ENCODE peak calls at places on chromosomes 16 and 17, in five cellular contexts. P, N, T, E and A are unnamed samples.

GRCh38 chr17:8068736-8069586 is 18.6 kb downstream of the ALOX12B start:
- DNase-seq in E (no peak), T (peak; percentile 59), N (peak; percentile 35), P (no peak), A (peak; percentile 80)

GRCh38 chr17:6843241-6843890 is 11.8 kb upstream of the TEKT1 start:
- DNase-seq in T (no peak), N (no peak), E (no peak), P (peak; percentile 75), A (no peak)

GRCh38 chr17:37160940-37161339 is 212.2 kb downstream of the AATF start:
- DNase-seq in T (no peak), N (no peak), E (no peak), P (peak; percentile 65), A (no peak)

GRCh38 chr17:45130640-45131293 is 1.5 kb downstream of the PLCD3 start:
- DNase-seq in P (no peak), T (no peak), N (no peak), E (no peak), A (peak; percentile 36)

GRCh38 chr17:35866356-35866950 is 2.2 kb downstream of the HEATR9 start:
- DNase-seq in P (no peak), T (no peak), N (no peak), E (no peak), A (no peak)

GRCh38 chr17:14580494-14580893 is 279.6 kb downstream of the HS3ST3B1 start:
- DNase-seq in P (no peak), N (no peak), T (no peak), E (no peak), A (no peak)

GRCh38 chr16:54842743-54843423 is 87.8 kb upstream of the IRX5 start:
- DNase-seq in E (no peak), P (no peak), N (no peak), T (no peak), A (no peak)

GRCh38 chr16:73956592-73957495 is 339.8 kb upstream of the PSMD7 start:
- DNase-seq in T (peak; percentile 61), N (peak; percentile 21), E (peak; percentile 18), P (peak; percentile 65), A (peak; percentile 43)

GRCh38 chr17:55722016-55722706 is 503 bp downstream of the TMEM100 start:
- DNase-seq in N (no peak), E (no peak), P (peak; percentile 10), T (no peak), A (no peak)

GRCh38 chr16:81523387-81524115 is 78.9 kb downstream of the CMIP start:
- DNase-seq in T (no peak), N (no peak), P (peak; percentile 86), E (no peak), A (peak; percentile 68)

GRCh38 chr17:6695051-6695450 is 18.1 kb downstream of the SLC13A5 start:
- DNase-seq in N (no peak), T (no peak), E (no peak), P (no peak), A (no peak)

GRCh38 chr17:6531575-6531974 is 24.8 kb downstream of the PITPNM3 start:
- DNase-seq in P (no peak), T (no peak), N (no peak), E (no peak), A (no peak)

GRCh38 chr17:3594056-3594810 is 15.0 kb downstream of the TRPV1 start:
- DNase-seq in E (no peak), P (peak; percentile 39), N (peak; percentile 39), T (no peak), A (peak; percentile 49)

GRCh38 chr16:12452549-12452948 is 351.1 kb downstream of the CPPED1 start:
- DNase-seq in P (no peak), E (no peak), T (no peak), N (no peak), A (no peak)

GRCh38 chr17:19570497-19571151 is 37.0 kb downstream of the SLC47A1 start:
- DNase-seq in T (no peak), E (no peak), P (no peak), N (no peak), A (no peak)

GRCh38 chr17:78645421-78646295 is 68.5 kb upstream of the DNAH17 start:
- DNase-seq in T (peak; percentile 94), P (peak; percentile 10), E (no peak), N (peak; percentile 77), A (peak; percentile 86)

GRCh38 chr17:83080641-83081560 is 1.5 kb downstream of the METRNL start:
- DNase-seq in E (no peak), T (peak; percentile 74), P (no peak), N (no peak), A (peak; percentile 84)

GRCh38 chr16:69176033-69176780 is 10.8 kb upstream of the SNTB2 start:
- DNase-seq in T (no peak), P (peak; percentile 82), N (no peak), E (no peak), A (no peak)

GRCh38 chr16:67967956-67968439 is 439 bp downstream of the SLC12A4 start:
- DNase-seq in N (peak; percentile 68), T (no peak), P (peak; percentile 32), E (no peak), A (peak; percentile 88)

GRCh38 chr17:8277317-8277716 is 11.2 kb upstream of the RANGRF start:
- DNase-seq in P (no peak), N (no peak), E (no peak), T (no peak), A (no peak)

GRCh38 chr16:5580772-5581171 is 483.2 kb upstream of the EEF2KMT start:
- DNase-seq in E (no peak), P (no peak), T (no peak), N (no peak), A (no peak)

GRCh38 chr16:2715519-2715918 is 4.5 kb downstream of the PRSS27 start:
- DNase-seq in N (peak; percentile 75), E (no peak), T (peak; percentile 80), P (peak; percentile 33), A (peak; percentile 68)

GRCh38 chr16:47815655-47816054 is 340.1 kb downstream of the ABCC12 start:
- DNase-seq in N (no peak), E (no peak), T (no peak), P (no peak), A (no peak)